ENCODE peak calls at places on chromosomes 5 and 9, in six cellular contexts. R is HT-29; C is A172; J is kidney tubule cell; H is AG09309; D is activated CD8-positive, alpha-beta T cell treated with anti-CD3 and anti-CD28 coated beads for 36 hours. M is an unnamed sample.

GRCh38 chr9:16367605-16368424 is 502.7 kb downstream of the BNC2 start:
- DNase-seq in R (no peak), J (peak), H (peak), D (no peak), C (peak), M (no peak)

GRCh38 chr5:96807099-96807654 is 568 bp downstream of the ERAP1 start:
- DNase-seq in H (no peak), R (peak), C (peak), D (peak), J (peak), M (peak)

GRCh38 chr5:96520345-96520744 is 87.3 kb upstream of the PCSK1 start:
- DNase-seq in H (no peak), R (no peak), J (no peak), C (no peak), D (no peak), M (no peak)

GRCh38 chr9:34717996-34718614 is 8.2 kb upstream of the CCL21 start:
- DNase-seq in D (no peak), H (no peak), J (peak), R (no peak), C (no peak), M (no peak)

GRCh38 chr9:7710686-7711085 is 88.9 kb downstream of the DMAC1 start:
- DNase-seq in R (no peak), H (no peak), D (no peak), C (no peak), J (no peak), M (no peak)

GRCh38 chr9:36086442-36086841 is 49.7 kb downstream of the RECK start:
- DNase-seq in C (no peak), J (no peak), R (no peak), D (no peak), H (no peak), M (no peak)

GRCh38 chr9:2276296-2276695 is 261.1 kb downstream of the SMARCA2 start:
- DNase-seq in H (no peak), D (no peak), C (no peak), J (no peak), R (no peak), M (no peak)

GRCh38 chr9:79377315-79377855 is 194.4 kb upstream of the TLE4 start:
- DNase-seq in D (no peak), J (peak), H (no peak), R (no peak), C (peak), M (no peak)

GRCh38 chr5:167967494-167968180 is 323.8 kb upstream of the WWC1 start:
- DNase-seq in C (no peak), R (no peak), H (no peak), D (no peak), J (no peak), M (no peak)

M was measured in Ammon's horn.